ENCODE peak calls at places on chromosome 13, in seven cellular contexts. One of them, this sample, is unnamed.

GRCh38 chr13:39419068-39419467 is 183.9 kb downstream of the LHFPL6 start:
- DNase-seq in GM12865: no peak
- DNase-seq in Panc1: no peak
- DNase-seq in uterus: no peak
- DNase-seq in breast epithelium: no peak
- DNase-seq in lower lobe of right lung: no peak
- DNase-seq in AG10803: no peak
- DNase-seq in this sample: no peak

GRCh38 chr13:92355213-92355612 is 871.4 kb upstream of the GPC6 start:
- DNase-seq in GM12865: no peak
- DNase-seq in Panc1: no peak
- DNase-seq in uterus: no peak
- DNase-seq in breast epithelium: no peak
- DNase-seq in lower lobe of right lung: no peak
- DNase-seq in AG10803: no peak
- DNase-seq in this sample: no peak

GRCh38 chr13:28558126-28558525 is 63.2 kb upstream of the FLT1 start:
- DNase-seq in GM12865: no peak
- DNase-seq in Panc1: no peak
- DNase-seq in uterus: no peak
- DNase-seq in breast epithelium: no peak
- DNase-seq in lower lobe of right lung: no peak
- DNase-seq in AG10803: peak
- DNase-seq in this sample: no peak

GRCh38 chr13:32791545-32792172 is 205.4 kb downstream of the PDS5B start:
- DNase-seq in GM12865: peak
- DNase-seq in Panc1: no peak
- DNase-seq in uterus: no peak
- DNase-seq in breast epithelium: no peak
- DNase-seq in lower lobe of right lung: no peak
- DNase-seq in AG10803: peak
- DNase-seq in this sample: no peak

GRCh38 chr13:20446900-20447299 is 78.8 kb downstream of the CRYL1 start:
- DNase-seq in GM12865: no peak
- DNase-seq in Panc1: no peak
- DNase-seq in uterus: no peak
- DNase-seq in breast epithelium: no peak
- DNase-seq in lower lobe of right lung: no peak
- DNase-seq in AG10803: peak
- DNase-seq in this sample: no peak

GRCh38 chr13:44368062-44368591 is 5.5 kb upstream of the SERP2 start:
- DNase-seq in GM12865: no peak
- DNase-seq in Panc1: no peak
- DNase-seq in uterus: no peak
- DNase-seq in breast epithelium: no peak
- DNase-seq in lower lobe of right lung: no peak
- DNase-seq in AG10803: peak
- DNase-seq in this sample: peak

GRCh38 chr13:103097366-103097928 is 31.2 kb upstream of the SLC10A2 start:
- DNase-seq in GM12865: no peak
- DNase-seq in Panc1: no peak
- DNase-seq in uterus: no peak
- DNase-seq in breast epithelium: no peak
- DNase-seq in lower lobe of right lung: no peak
- DNase-seq in AG10803: no peak
- DNase-seq in this sample: no peak

GRCh38 chr13:112719016-112719415 is 29.2 kb downstream of the ATP11A start:
- DNase-seq in GM12865: no peak
- DNase-seq in Panc1: no peak
- DNase-seq in uterus: peak
- DNase-seq in breast epithelium: no peak
- DNase-seq in lower lobe of right lung: no peak
- DNase-seq in AG10803: no peak
- DNase-seq in this sample: no peak

GRCh38 chr13:79571147-79571546 is 90.2 kb downstream of the NDFIP2 start:
- DNase-seq in GM12865: no peak
- DNase-seq in Panc1: no peak
- DNase-seq in uterus: no peak
- DNase-seq in breast epithelium: no peak
- DNase-seq in lower lobe of right lung: no peak
- DNase-seq in AG10803: no peak
- DNase-seq in this sample: no peak

GRCh38 chr13:91406619-91407018 is 8.2 kb downstream of the GPC5 start:
- DNase-seq in GM12865: peak
- DNase-seq in Panc1: peak
- DNase-seq in uterus: no peak
- DNase-seq in breast epithelium: no peak
- DNase-seq in lower lobe of right lung: no peak
- DNase-seq in AG10803: peak
- DNase-seq in this sample: no peak

GRCh38 chr13:89097994-89098393 is 1426.8 kb downstream of the SLITRK5 start:
- DNase-seq in GM12865: no peak
- DNase-seq in Panc1: no peak
- DNase-seq in uterus: no peak
- DNase-seq in breast epithelium: no peak
- DNase-seq in lower lobe of right lung: no peak
- DNase-seq in AG10803: no peak
- DNase-seq in this sample: no peak

GRCh38 chr13:34128661-34129060 is 310.7 kb downstream of the RFC3 start:
- DNase-seq in GM12865: no peak
- DNase-seq in Panc1: no peak
- DNase-seq in uterus: no peak
- DNase-seq in breast epithelium: no peak
- DNase-seq in lower lobe of right lung: no peak
- DNase-seq in AG10803: peak
- DNase-seq in this sample: no peak

GRCh38 chr13:100646030-100646673 is 28.4 kb downstream of the TMTC4 start:
- DNase-seq in GM12865: no peak
- DNase-seq in Panc1: no peak
- DNase-seq in uterus: no peak
- DNase-seq in breast epithelium: no peak
- DNase-seq in lower lobe of right lung: no peak
- DNase-seq in AG10803: peak
- DNase-seq in this sample: no peak
- TF ChIP-seq CTCF in GM12865: no peak
- TF ChIP-seq CTCF in Panc1: peak
- TF ChIP-seq CTCF in uterus: peak
- TF ChIP-seq CTCF in breast epithelium: no peak
- TF ChIP-seq CTCF in lower lobe of right lung: no peak
- TF ChIP-seq CTCF in AG10803: peak
- TF ChIP-seq CTCF in this sample: peak

DNA sequence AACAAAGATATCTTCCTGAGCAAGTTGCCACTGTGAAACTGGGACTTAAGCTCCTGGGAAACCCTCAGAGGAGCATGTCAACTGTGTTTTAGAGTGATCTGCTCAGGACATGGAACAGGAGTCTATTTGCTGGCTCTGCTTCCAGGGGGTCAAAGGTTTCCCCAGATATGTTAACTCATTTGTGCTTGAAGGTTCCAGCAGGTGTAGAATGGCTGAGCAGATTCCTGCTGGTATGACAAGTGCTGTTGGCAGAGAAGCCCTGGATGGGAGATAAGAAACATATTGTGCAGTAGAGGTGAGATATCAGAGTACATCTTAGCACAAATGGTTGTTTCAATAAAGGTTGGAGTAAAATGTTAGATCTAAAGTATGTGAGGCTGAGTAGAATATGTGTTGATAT is 282.7 kb upstream of the DACH1 start:
- DNase-seq in GM12865: no peak
- DNase-seq in Panc1: no peak
- DNase-seq in uterus: no peak
- DNase-seq in breast epithelium: no peak
- DNase-seq in lower lobe of right lung: no peak
- DNase-seq in AG10803: no peak
- DNase-seq in this sample: no peak
- TF ChIP-seq CTCF in GM12865: no peak
- TF ChIP-seq CTCF in Panc1: no peak
- TF ChIP-seq CTCF in uterus: no peak
- TF ChIP-seq CTCF in breast epithelium: no peak
- TF ChIP-seq CTCF in lower lobe of right lung: no peak
- TF ChIP-seq CTCF in AG10803: no peak
- TF ChIP-seq CTCF in this sample: no peak

DNA sequence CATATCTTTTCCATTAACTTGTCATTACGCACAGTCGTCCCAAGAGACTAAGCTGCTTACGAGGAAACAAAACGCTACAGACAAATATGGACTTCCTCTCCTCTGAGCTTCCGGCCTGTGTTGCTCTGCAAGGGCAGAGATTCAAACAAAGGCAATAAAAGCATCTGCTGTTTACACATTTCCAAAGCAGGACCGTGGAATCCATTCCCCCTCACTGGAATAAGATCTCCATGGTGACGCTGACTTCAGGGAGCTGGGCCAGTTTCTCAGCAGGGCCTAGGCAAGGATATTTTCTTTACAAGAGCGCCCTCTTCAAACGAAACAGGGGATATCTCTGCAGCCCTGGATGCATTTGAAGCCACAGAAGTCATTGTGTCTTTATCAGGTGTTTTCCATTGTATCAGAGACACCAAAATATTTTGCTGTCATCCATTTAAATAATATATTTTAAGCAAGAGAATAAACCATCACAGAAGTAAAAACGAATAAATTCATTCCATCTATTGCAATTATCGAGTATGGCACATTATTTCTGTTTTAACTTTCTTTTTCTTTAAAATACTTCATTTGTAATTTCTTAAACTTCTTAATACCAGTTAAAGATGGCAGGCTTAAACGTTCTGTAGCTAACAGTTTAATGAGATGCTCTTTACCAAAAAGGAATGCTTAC is 177.5 kb downstream of the DCLK1 start:
- DNase-seq in GM12865: peak
- DNase-seq in Panc1: no peak
- DNase-seq in uterus: peak
- DNase-seq in breast epithelium: no peak
- DNase-seq in lower lobe of right lung: peak
- DNase-seq in AG10803: peak
- DNase-seq in this sample: no peak
- TF ChIP-seq CTCF in GM12865: peak
- TF ChIP-seq CTCF in Panc1: peak
- TF ChIP-seq CTCF in uterus: peak
- TF ChIP-seq CTCF in breast epithelium: no peak
- TF ChIP-seq CTCF in lower lobe of right lung: peak
- TF ChIP-seq CTCF in AG10803: peak
- TF ChIP-seq CTCF in this sample: peak

DNA sequence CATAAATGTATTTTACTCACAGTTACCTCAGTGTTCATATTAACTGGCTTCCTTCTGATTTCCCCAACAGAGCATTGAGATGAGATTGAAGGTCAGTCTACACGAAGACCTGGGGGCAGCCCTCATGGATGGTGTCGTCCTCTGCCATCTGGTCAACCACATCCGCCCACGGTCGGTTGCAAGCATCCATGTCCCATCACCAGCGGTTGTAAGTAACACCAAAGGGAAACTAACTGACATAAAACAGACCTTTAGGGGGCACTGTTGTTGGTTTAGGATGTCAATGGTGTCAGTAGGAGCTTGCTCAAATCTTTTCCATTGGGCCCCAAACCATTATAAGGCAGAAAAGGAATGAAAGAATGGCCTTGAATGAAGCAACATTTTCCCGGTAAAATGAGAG is 68.2 kb downstream of the ESD start:
- DNase-seq in GM12865: peak
- DNase-seq in Panc1: no peak
- DNase-seq in uterus: no peak
- DNase-seq in breast epithelium: no peak
- DNase-seq in lower lobe of right lung: no peak
- DNase-seq in AG10803: no peak
- DNase-seq in this sample: no peak
- TF ChIP-seq CTCF in GM12865: peak
- TF ChIP-seq CTCF in Panc1: peak
- TF ChIP-seq CTCF in uterus: no peak
- TF ChIP-seq CTCF in breast epithelium: no peak
- TF ChIP-seq CTCF in lower lobe of right lung: peak
- TF ChIP-seq CTCF in AG10803: peak
- TF ChIP-seq CTCF in this sample: peak

GRCh38 chr13:24865158-24865557 is 101.2 kb downstream of the RNF17 start:
- DNase-seq in GM12865: no peak
- DNase-seq in Panc1: no peak
- DNase-seq in uterus: no peak
- DNase-seq in breast epithelium: no peak
- DNase-seq in lower lobe of right lung: no peak
- DNase-seq in AG10803: peak
- DNase-seq in this sample: no peak
- TF ChIP-seq CTCF in GM12865: no peak
- TF ChIP-seq CTCF in Panc1: peak
- TF ChIP-seq CTCF in uterus: no peak
- TF ChIP-seq CTCF in breast epithelium: no peak
- TF ChIP-seq CTCF in lower lobe of right lung: no peak
- TF ChIP-seq CTCF in AG10803: peak
- TF ChIP-seq CTCF in this sample: no peak

DNA sequence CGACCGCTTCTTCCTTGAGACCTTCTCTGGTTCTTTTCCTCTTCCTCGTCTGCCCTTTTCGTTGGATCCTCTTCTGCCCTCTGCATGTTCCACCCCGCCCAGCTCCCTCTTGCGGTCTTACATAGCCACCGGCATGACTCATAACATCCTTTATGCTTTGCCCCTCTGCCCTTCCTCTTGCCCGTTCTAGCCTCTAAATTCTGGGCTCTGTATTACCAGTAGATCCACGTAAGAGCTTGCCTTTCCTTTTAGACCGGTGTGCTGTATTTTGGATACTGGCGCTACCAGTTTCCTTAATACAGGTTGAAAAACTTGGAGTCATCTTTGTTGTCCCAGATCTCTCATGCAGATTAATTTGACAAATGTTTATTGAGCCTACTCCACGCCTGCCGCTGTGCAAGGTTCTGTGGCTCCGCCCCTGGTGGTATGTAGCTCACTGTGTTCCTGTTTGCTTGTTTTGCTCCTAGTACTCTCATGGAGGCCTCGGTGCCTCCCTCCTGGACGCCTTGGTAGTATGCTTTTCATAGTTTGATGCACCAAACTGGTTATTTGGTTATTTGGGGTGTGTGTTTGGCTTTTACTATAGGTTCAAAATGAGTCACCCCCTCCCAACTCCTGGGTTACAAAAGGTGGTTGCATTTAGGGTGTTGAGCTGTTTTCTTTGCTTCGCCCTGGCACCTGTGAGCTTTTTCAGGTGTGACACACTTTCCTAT is 1.7 kb downstream of the GTF3A start:
- DNase-seq in GM12865: peak
- DNase-seq in Panc1: no peak
- DNase-seq in uterus: peak
- DNase-seq in breast epithelium: peak
- DNase-seq in lower lobe of right lung: peak
- DNase-seq in AG10803: peak
- DNase-seq in this sample: no peak
- TF ChIP-seq CTCF in GM12865: peak
- TF ChIP-seq CTCF in Panc1: peak
- TF ChIP-seq CTCF in uterus: peak
- TF ChIP-seq CTCF in breast epithelium: peak
- TF ChIP-seq CTCF in lower lobe of right lung: peak
- TF ChIP-seq CTCF in AG10803: peak
- TF ChIP-seq CTCF in this sample: peak

GRCh38 chr13:52743988-52744387 is 4.4 kb upstream of the CNMD start:
- DNase-seq in GM12865: no peak
- DNase-seq in Panc1: no peak
- DNase-seq in uterus: no peak
- DNase-seq in breast epithelium: no peak
- DNase-seq in lower lobe of right lung: no peak
- DNase-seq in AG10803: no peak
- DNase-seq in this sample: no peak
- TF ChIP-seq CTCF in GM12865: no peak
- TF ChIP-seq CTCF in Panc1: peak
- TF ChIP-seq CTCF in uterus: no peak
- TF ChIP-seq CTCF in breast epithelium: no peak
- TF ChIP-seq CTCF in lower lobe of right lung: no peak
- TF ChIP-seq CTCF in AG10803: no peak
- TF ChIP-seq CTCF in this sample: peak

GRCh38 chr13:85900521-85900920 is 101.3 kb upstream of the SLITRK6 start:
- DNase-seq in GM12865: no peak
- DNase-seq in Panc1: no peak
- DNase-seq in uterus: no peak
- DNase-seq in breast epithelium: no peak
- DNase-seq in lower lobe of right lung: no peak
- DNase-seq in AG10803: no peak
- DNase-seq in this sample: no peak
- TF ChIP-seq CTCF in GM12865: no peak
- TF ChIP-seq CTCF in Panc1: no peak
- TF ChIP-seq CTCF in uterus: no peak
- TF ChIP-seq CTCF in breast epithelium: no peak
- TF ChIP-seq CTCF in lower lobe of right lung: no peak
- TF ChIP-seq CTCF in AG10803: no peak
- TF ChIP-seq CTCF in this sample: no peak

This sample was measured in D721Med.